ENCODE peak calls at places on chromosomes 5 and 9, in five cellular contexts. W is amygdala; M is cardiac septum; Y is stimulated activated CD8-positive, alpha-beta memory T cell treated with anti-CD3 and anti-CD28 coated beads, Interleukin-12 subunit alpha, Interleukin-12 subunit beta, amount 100 ng/mL, for 4 hours; D is Caki2. O is an unnamed sample.

GRCh38 chr5:38650540-38651275 is 94.3 kb upstream of the LIFR start:
- DNase-seq in W (no peak), Y (no peak), M (no peak), D (peak; percentile 43), O (no peak)

GRCh38 chr9:133666845-133667244 is 30.7 kb downstream of the DBH start:
- DNase-seq in Y (no peak), M (no peak), W (no peak), D (no peak), O (no peak)

GRCh38 chr9:75909776-75910175 is 19.3 kb downstream of the PCSK5 start:
- DNase-seq in Y (no peak), M (no peak), D (peak; percentile 90), W (no peak), O (no peak)

GRCh38 chr9:130901498-130902203 is 5.0 kb upstream of the QRFP start:
- DNase-seq in D (no peak), M (no peak), W (no peak), Y (no peak), O (no peak)

GRCh38 chr9:20619492-20619860 is 2.8 kb downstream of the MLLT3 start:
- DNase-seq in D (no peak), W (no peak), Y (no peak), M (no peak), O (no peak)

GRCh38 chr9:134707731-134708671 is 66.4 kb downstream of the COL5A1 start:
- DNase-seq in D (no peak), Y (no peak), W (no peak), M (no peak), O (no peak)

GRCh38 chr9:76456202-76456926 is 2.6 kb upstream of the GCNT1 start:
- DNase-seq in W (no peak), D (peak; percentile 76), Y (no peak), M (no peak), O (no peak)

GRCh38 chr9:95242613-95243012 is 74.9 kb downstream of the FANCC start:
- DNase-seq in W (no peak), M (no peak), D (no peak), Y (no peak), O (no peak)

GRCh38 chr5:43256261-43256966 is 56.8 kb downstream of the HMGCS1 start:
- DNase-seq in Y (no peak), D (peak; percentile 57), W (no peak), M (no peak), O (no peak)

GRCh38 chr9:9003184-9003583 is 1203.6 kb upstream of the DMAC1 start:
- DNase-seq in W (no peak), M (no peak), D (peak; percentile 4), Y (no peak), O (peak; percentile 1)

GRCh38 chr9:34665381-34666250 is 3.2 kb upstream of the CCL27 start:
- DNase-seq in Y (peak; percentile 76), M (peak; percentile 98), W (peak; percentile 71), D (peak; percentile 80), O (peak; percentile 56)

GRCh38 chr5:61313960-61314681 is 17.9 kb upstream of the ZSWIM6 start:
- DNase-seq in W (no peak), Y (no peak), D (peak; percentile 64), M (no peak), O (no peak)

GRCh38 chr5:10499776-10500175 is 58.1 kb downstream of the ROPN1L start:
- DNase-seq in Y (no peak), M (no peak), W (no peak), D (no peak), O (no peak)

GRCh38 chr9:114177423-114178064 is 22.2 kb downstream of the COL27A1 start:
- DNase-seq in W (no peak), M (no peak), Y (no peak), D (no peak), O (no peak)

GRCh38 chr9:70954126-70954525 is 167.3 kb downstream of the TRPM3 start:
- DNase-seq in M (no peak), D (peak; percentile 2), W (no peak), Y (no peak), O (no peak)

GRCh38 chr9:134285215-134285845 is 40.9 kb upstream of the RXRA start:
- DNase-seq in D (no peak), Y (no peak), M (no peak), W (no peak), O (no peak)

GRCh38 chr5:93677344-93678021 is 63.9 kb downstream of the POU5F2 start:
- DNase-seq in D (peak; percentile 77), W (no peak), Y (no peak), M (peak; percentile 74), O (no peak)

O was measured in C1 segment of cervical spinal cord.